ENCODE peak calls at places on chromosomes 3 and 15, in five cellular contexts. A is HFF-Myc, X is uterus, Z is psoas muscle, U is body of pancreas. R is an unnamed sample.
A peak's percentile ranks its signal among the peaks of the same experiment; 100 is the strongest.

GRCh38 chr3:14353486-14353885 is 48.9 kb upstream of the SLC6A6 start:
- DNase-seq in A (no peak), X (no peak), Z (no peak), U (no peak), R (no peak)

GRCh38 chr15:33135355-33135781 is 59.1 kb downstream of the FMN1 start:
- DNase-seq in A (no peak), X (no peak), Z (peak; percentile 64), U (peak; percentile 15), R (no peak)

GRCh38 chr3:64575211-64575844 is 112.5 kb downstream of the ADAMTS9 start:
- DNase-seq in A (peak; percentile 11), X (no peak), Z (no peak), U (no peak), R (no peak)

GRCh38 chr3:129824926-129825541 is 68.5 kb downstream of the TMCC1 start:
- DNase-seq in A (peak; percentile 24), X (no peak), Z (no peak), U (peak; percentile 18), R (peak; percentile 30)

GRCh38 chr15:94532226-94532625 is 300.9 kb downstream of the MCTP2 start:
- DNase-seq in A (no peak), X (no peak), Z (no peak), U (no peak), R (no peak)

GRCh38 chr15:94844533-94845390 is 613.4 kb downstream of the MCTP2 start:
- DNase-seq in A (no peak), X (peak; percentile 68), Z (peak; percentile 53), U (peak; percentile 84), R (peak; percentile 11)

GRCh38 chr15:101159096-101159935 is 92.5 kb downstream of the CHSY1 start:
- DNase-seq in A (no peak), X (no peak), Z (no peak), U (no peak), R (no peak)

GRCh38 chr15:29968099-29968892 is 114.5 kb upstream of the GOLGA8J start:
- DNase-seq in A (no peak), X (no peak), Z (no peak), U (peak; percentile 17), R (no peak)

GRCh38 chr3:130894130-130894872 is 417 bp downstream of the ATP2C1 start:
- DNase-seq in A (no peak), X (peak; percentile 39), Z (peak; percentile 49), U (peak; percentile 50), R (no peak)

GRCh38 chr15:66630801-66631351 is 65.1 kb upstream of the LCTL start:
- DNase-seq in A (no peak), X (no peak), Z (no peak), U (no peak), R (no peak)

GRCh38 chr3:151301787-151302186 is 14.8 kb downstream of the GPR87 start:
- DNase-seq in A (no peak), X (no peak), Z (no peak), U (no peak), R (no peak)

GRCh38 chr3:78257956-78258530 is 1218.1 kb downstream of the ROBO2 start:
- DNase-seq in A (no peak), X (no peak), Z (no peak), U (no peak), R (no peak)

GRCh38 chr3:189389346-189389745 is 217.6 kb downstream of the TPRG1 start:
- DNase-seq in A (no peak), X (no peak), Z (no peak), U (no peak), R (no peak)

GRCh38 chr3:27360113-27361078 is 8.8 kb downstream of the NEK10 start:
- DNase-seq in A (no peak), X (no peak), Z (no peak), U (peak; percentile 8), R (peak; percentile 69)

GRCh38 chr15:96316953-96317629 is 13.4 kb upstream of the NR2F2 start:
- DNase-seq in A (no peak), X (peak; percentile 57), Z (no peak), U (no peak), R (no peak)

GRCh38 chr3:45560270-45561020 is 34.1 kb upstream of the LIMD1 start:
- DNase-seq in A (no peak), X (peak; percentile 75), Z (peak; percentile 86), U (peak; percentile 38), R (peak; percentile 43)

GRCh38 chr3:35659808-35660207 is 20.5 kb downstream of the ARPP21 start:
- DNase-seq in A (no peak), X (no peak), Z (peak; percentile 52), U (peak; percentile 19), R (peak; percentile 57)

GRCh38 chr3:154122912-154123559 is 1.8 kb downstream of the ARHGEF26 start:
- DNase-seq in A (no peak), X (no peak), Z (no peak), U (no peak), R (no peak)

GRCh38 chr3:184658223-184658860 is 53.5 kb downstream of the MAGEF1 start:
- DNase-seq in A (no peak), X (no peak), Z (no peak), U (no peak), R (no peak)

GRCh38 chr3:34056951-34057390 is 258.5 kb downstream of the PDCD6IP start:
- DNase-seq in A (no peak), X (no peak), Z (no peak), U (no peak), R (no peak)
- H3K4me3 ChIP-seq in A (no peak overlapping the region), X (no peak overlapping the region), Z (no peak overlapping the region), U (no peak overlapping the region), R (no peak overlapping the region)

GRCh38 chr15:40872791-40873526 is 1.1 kb downstream of the RHOV start:
- DNase-seq in A (no peak), X (no peak), Z (no peak), U (peak; percentile 27), R (no peak)

GRCh38 chr15:40870716-40871115 is 3.3 kb downstream of the RHOV start:
- DNase-seq in A (no peak), X (no peak), Z (no peak), U (peak; percentile 69), R (no peak)

GRCh38 chr15:40875996-40876740 is 2.1 kb upstream of the RHOV start:
- DNase-seq in A (no peak), X (no peak), Z (no peak), U (no peak), R (no peak)

GRCh38 chr15:40871749-40872617 is 2.1 kb downstream of the RHOV start:
- DNase-seq in A (no peak), X (no peak), Z (no peak), U (peak; percentile 97), R (peak; percentile 92)

GRCh38 chr15:40873625-40874561 is at the start of gene RHOV:
- DNase-seq in A (no peak), X (no peak), Z (peak; percentile 44), U (peak; percentile 93), R (peak; percentile 78)
- TF ChIP-seq CTCF in A (peak; percentile 30), X (peak; percentile 15), Z (peak; percentile 22), U (peak; percentile 64), R (peak; percentile 79)

DNA sequence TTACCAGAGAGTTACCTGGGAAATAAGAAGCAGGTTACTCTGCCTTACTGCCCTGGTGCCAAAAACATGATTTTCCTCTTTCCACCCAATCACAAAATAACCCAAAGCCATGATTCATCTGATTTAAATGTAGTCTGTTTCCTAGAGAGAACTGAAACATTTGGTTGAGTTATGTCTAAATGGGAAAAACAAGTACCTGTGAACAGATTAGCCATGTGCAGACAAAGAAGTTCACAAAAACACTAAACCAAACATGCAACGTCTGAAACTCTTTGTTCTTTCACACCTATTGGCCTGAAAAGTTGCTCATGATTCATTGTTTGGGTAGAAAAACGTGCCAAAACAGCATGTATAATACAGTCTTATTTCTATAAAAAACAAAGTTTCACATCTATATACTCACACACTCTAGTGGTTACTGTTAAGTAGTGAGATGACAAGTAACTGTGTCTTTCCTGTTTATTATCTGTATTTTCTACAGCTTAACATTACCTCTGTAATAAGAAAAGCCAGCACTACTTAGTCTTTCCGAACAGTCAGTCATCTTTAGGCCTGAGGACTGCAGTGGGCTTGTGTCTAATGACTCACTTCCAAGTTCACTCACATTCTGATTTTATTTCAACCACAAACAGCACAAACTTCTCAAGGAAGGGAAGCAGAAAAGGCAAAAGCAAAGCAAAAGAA is 30.1 kb downstream of the FAM174B start:
- DNase-seq in A (no peak), X (no peak), Z (no peak), U (peak; percentile 1), R (no peak)
- H3K4me3 ChIP-seq in A (no peak overlapping the region), X (no peak overlapping the region), Z (no peak overlapping the region), U (no peak overlapping the region), R (no peak overlapping the region)

DNA sequence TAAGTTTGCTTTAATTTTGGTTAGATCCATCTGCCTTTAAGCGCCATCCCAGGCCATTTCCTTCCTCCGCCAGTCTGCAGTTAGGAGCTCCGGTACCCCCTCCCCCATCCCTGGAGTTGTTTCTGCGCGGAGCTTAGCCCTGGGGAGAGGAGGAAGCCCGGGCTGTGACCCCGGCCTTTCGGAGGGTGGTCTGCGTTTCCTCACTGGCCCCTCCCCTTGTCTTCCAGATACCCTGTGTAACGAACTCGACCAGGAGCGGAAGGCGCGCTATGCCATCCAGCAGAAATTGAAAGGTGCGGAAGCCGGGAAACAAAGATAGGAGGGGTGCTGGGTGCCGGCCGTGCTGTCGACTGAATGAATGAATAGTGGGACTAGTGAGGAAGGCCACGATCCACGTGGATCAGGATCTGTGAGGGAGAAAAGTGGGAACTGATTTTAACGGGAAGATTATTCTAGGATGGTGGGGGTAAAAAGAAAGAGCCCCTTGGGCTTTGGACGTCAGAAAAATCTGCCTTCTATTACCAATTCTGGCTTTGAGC is 6.8 kb downstream of the RNU6-1 start:
- DNase-seq in A (no peak), X (no peak), Z (no peak), U (no peak), R (no peak)
- TF ChIP-seq CTCF in A (no peak), X (no peak), Z (no peak), U (no peak), R (no peak)

GRCh38 chr3:61564405-61565059 is 3.2 kb downstream of the PTPRG start:
- DNase-seq in A (peak; percentile 20), X (peak; percentile 74), Z (peak; percentile 83), U (peak; percentile 82), R (no peak)
- H3K4me3 ChIP-seq in A (peak overlapping the region; percentile 91), X (peak overlapping the region; percentile 86), Z (peak overlapping the region; percentile 96), U (no peak overlapping the region), R (no peak overlapping the region)

DNA sequence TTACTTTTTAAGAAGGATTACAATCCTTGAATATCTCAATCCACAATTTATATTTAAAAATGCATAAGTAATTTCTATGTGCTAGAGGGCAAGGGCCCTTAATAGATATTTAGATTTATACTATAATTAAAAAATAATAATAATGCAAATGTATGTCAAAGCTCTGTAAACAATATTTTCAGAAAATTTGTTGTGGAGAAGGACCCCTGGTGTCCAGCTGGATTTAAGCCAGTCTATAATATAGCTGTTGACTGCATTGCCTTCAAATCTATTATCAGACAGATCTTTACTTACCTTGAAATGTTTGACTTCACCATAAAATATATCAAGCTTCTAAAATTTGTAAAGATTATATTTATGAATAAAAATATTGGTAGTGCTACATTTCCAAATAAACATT is 65.6 kb downstream of the ZBTB20 start:
- DNase-seq in A (no peak), X (no peak), Z (no peak), U (no peak), R (no peak)
- TF ChIP-seq CTCF in A (no peak), X (no peak), Z (no peak), U (no peak), R (no peak)

R was measured in LNCaP clone FGC.